ENCODE peak calls at places on chromosomes 5 and 9, in ten cellular contexts. Y is sigmoid colon; R is tibial nerve; H is HCT116; V is prostate gland; W is aorta; T is effector memory CD4-positive, alpha-beta T cell; L is hepatocyte; K is CD8-positive, alpha-beta T cell; D is colonic mucosa. E is an unnamed sample.

GRCh38 chr9:118209343-118209742 is 505.1 kb downstream of the TLR4 start:
- DNase-seq in Y (no peak), R (no peak), H (no peak), V (no peak), W (no peak), T (no peak), L (no peak), K (no peak), D (no peak), E (no peak)

GRCh38 chr5:127281609-127282008 is 9.0 kb upstream of the MEGF10 start:
- DNase-seq in Y (no peak), R (no peak), H (no peak), V (no peak), W (no peak), T (no peak), L (no peak), K (no peak), D (no peak), E (no peak)

GRCh38 chr9:133484671-133485437 is 6.0 kb upstream of the SLC2A6 start:
- DNase-seq in Y (no peak), R (no peak), H (no peak), V (peak), W (peak), T (no peak), L (no peak), K (no peak), D (no peak), E (no peak)

GRCh38 chr9:22528485-22528884 is 81.9 kb downstream of the DMRTA1 start:
- DNase-seq in Y (no peak), R (no peak), H (peak), V (no peak), W (no peak), T (no peak), L (peak), K (no peak), D (no peak), E (no peak)

GRCh38 chr5:164868761-164869160 is 1363.3 kb downstream of the MAT2B start:
- DNase-seq in Y (no peak), R (no peak), H (no peak), V (no peak), W (no peak), T (no peak), L (no peak), K (no peak), D (no peak), E (no peak)

GRCh38 chr5:177403194-177403825 is 2.8 kb upstream of the PFN3 start:
- DNase-seq in Y (no peak), R (no peak), H (no peak), V (no peak), W (no peak), T (peak), L (peak), K (no peak), D (no peak), E (no peak)

GRCh38 chr5:38323645-38324295 is 65.4 kb downstream of the EGFLAM start:
- DNase-seq in Y (no peak), R (peak), H (no peak), V (no peak), W (no peak), T (no peak), L (peak), K (no peak), D (no peak), E (no peak)

GRCh38 chr5:74182603-74183002 is 457.9 kb downstream of the ENC1 start:
- DNase-seq in Y (no peak), R (no peak), H (no peak), V (no peak), W (no peak), T (no peak), L (no peak), K (no peak), D (no peak), E (no peak)

GRCh38 chr9:4665357-4665756 is 923 bp downstream of the SPATA6L start:
- DNase-seq in Y (no peak), R (no peak), H (no peak), V (no peak), W (no peak), T (no peak), L (no peak), K (no peak), D (no peak), E (no peak)

GRCh38 chr9:91144782-91145181 is 216.9 kb downstream of the AUH start:
- DNase-seq in Y (no peak), R (no peak), H (no peak), V (no peak), W (no peak), T (no peak), L (no peak), K (no peak), D (no peak), E (no peak)

GRCh38 chr5:133685402-133686018 is 73.2 kb upstream of the FSTL4 start:
- DNase-seq in Y (peak), R (no peak), H (no peak), V (no peak), W (peak), T (no peak), L (no peak), K (no peak), D (no peak), E (no peak)

GRCh38 chr9:113164536-113165300 is 13.9 kb downstream of the SLC31A2 start:
- DNase-seq in Y (peak), R (peak), H (no peak), V (no peak), W (no peak), T (no peak), L (no peak), K (no peak), D (no peak), E (no peak)

GRCh38 chr5:135189024-135189423 is 155.0 kb upstream of the PITX1 start:
- DNase-seq in Y (no peak), R (no peak), H (no peak), V (no peak), W (no peak), T (no peak), L (no peak), K (no peak), D (no peak), E (no peak)

GRCh38 chr5:139494832-139495231 is 12.3 kb upstream of the STING1 start:
- DNase-seq in Y (no peak), R (no peak), H (no peak), V (no peak), W (no peak), T (no peak), L (no peak), K (no peak), D (no peak), E (no peak)

GRCh38 chr5:8316608-8317007 is 447.7 kb downstream of the MTRR start:
- DNase-seq in Y (no peak), R (no peak), H (no peak), V (no peak), W (no peak), T (no peak), L (no peak), K (no peak), D (no peak), E (no peak)

GRCh38 chr5:122121782-122122465 is 7.4 kb upstream of the ZNF474 start:
- DNase-seq in Y (no peak), R (no peak), H (no peak), V (no peak), W (no peak), T (no peak), L (no peak), K (no peak), D (no peak), E (no peak)

GRCh38 chr5:103891151-103891550 is 328.6 kb upstream of the NUDT12 start:
- DNase-seq in Y (no peak), R (no peak), H (no peak), V (no peak), W (no peak), T (no peak), L (no peak), K (no peak), D (no peak), E (no peak)

GRCh38 chr9:24041294-24041693 is 215.3 kb upstream of the ELAVL2 start:
- DNase-seq in Y (no peak), R (no peak), H (no peak), V (no peak), W (no peak), T (no peak), L (no peak), K (no peak), D (no peak), E (no peak)

GRCh38 chr9:108530141-108530540 is 325.6 kb downstream of the ACTL7B start:
- DNase-seq in Y (no peak), R (no peak), H (no peak), V (no peak), W (no peak), T (no peak), L (no peak), K (no peak), D (no peak), E (no peak)

GRCh38 chr9:110659891-110660541 is 8.6 kb upstream of the MUSK start:
- DNase-seq in Y (no peak), R (no peak), H (no peak), V (no peak), W (no peak), T (no peak), L (no peak), K (no peak), D (no peak), E (no peak)

GRCh38 chr5:132300572-132301340 is 6.6 kb downstream of the SLC22A4 start:
- DNase-seq in Y (no peak), R (no peak), H (no peak), V (peak), W (no peak), T (no peak), L (no peak), K (no peak), D (no peak), E (no peak)

GRCh38 chr5:1746371-1747078 is 53.1 kb downstream of the MRPL36 start:
- DNase-seq in Y (peak), R (no peak), H (no peak), V (no peak), W (peak), T (no peak), L (no peak), K (no peak), D (no peak), E (no peak)

GRCh38 chr9:110007477-110008270 is 200.3 kb downstream of the C9orf152 start:
- DNase-seq in Y (no peak), R (no peak), H (no peak), V (no peak), W (no peak), T (no peak), L (no peak), K (no peak), D (no peak), E (no peak)

GRCh38 chr9:101796044-101796443 is 57.6 kb upstream of the GRIN3A start:
- DNase-seq in Y (no peak), R (no peak), H (no peak), V (no peak), W (no peak), T (no peak), L (no peak), K (no peak), D (no peak), E (no peak)

GRCh38 chr5:21810737-21811316 is 1042.3 kb downstream of the CDH12 start:
- DNase-seq in Y (no peak), R (no peak), H (no peak), V (no peak), W (no peak), T (no peak), L (peak), K (no peak), D (no peak), E (no peak)

GRCh38 chr9:2017209-2017458 is 2.0 kb downstream of the SMARCA2 start:
- DNase-seq in Y (no peak), R (peak), H (no peak), V (no peak), W (no peak), T (no peak), L (no peak), K (no peak), D (no peak), E (no peak)

GRCh38 chr9:100206899-100207298 is 107.9 kb downstream of the INVS start:
- DNase-seq in Y (no peak), R (no peak), H (no peak), V (no peak), W (no peak), T (no peak), L (no peak), K (no peak), D (no peak), E (no peak)

GRCh38 chr5:79025054-79025465 is 40.0 kb upstream of the ARSB start:
- DNase-seq in Y (peak), R (peak), H (peak), V (peak), W (peak), T (peak), L (peak), K (peak), D (peak), E (peak)

GRCh38 chr5:180340856-180341255 is 12.3 kb downstream of the GFPT2 start:
- DNase-seq in Y (no peak), R (no peak), H (no peak), V (no peak), W (peak), T (no peak), L (no peak), K (no peak), D (no peak), E (no peak)
- H3K27ac ChIP-seq in Y (no peak), R (peak), H (no peak), V (no peak), W (no peak), T (no peak), L (no peak), K (no peak), D (no peak), E (no peak)

GRCh38 chr9:130918870-130919558 is 20.0 kb downstream of the FIBCD1 start:
- DNase-seq in Y (no peak), R (no peak), H (no peak), V (no peak), W (no peak), T (no peak), L (no peak), K (no peak), D (no peak), E (no peak)

GRCh38 chr9:130920762-130921482 is 18.1 kb downstream of the FIBCD1 start:
- DNase-seq in Y (no peak), R (no peak), H (no peak), V (no peak), W (no peak), T (no peak), L (no peak), K (no peak), D (no peak), E (no peak)

GRCh38 chr9:130919559-130920145 is 19.4 kb downstream of the FIBCD1 start:
- DNase-seq in Y (no peak), R (no peak), H (no peak), V (no peak), W (no peak), T (no peak), L (no peak), K (no peak), D (no peak), E (no peak)

GRCh38 chr9:130921483-130921806 is 17.6 kb downstream of the FIBCD1 start:
- DNase-seq in Y (no peak), R (no peak), H (no peak), V (no peak), W (no peak), T (no peak), L (no peak), K (no peak), D (no peak), E (no peak)

GRCh38 chr9:130920233-130920632 is 18.8 kb downstream of the FIBCD1 start:
- DNase-seq in Y (no peak), R (no peak), H (no peak), V (no peak), W (no peak), T (no peak), L (no peak), K (no peak), D (no peak), E (no peak)
- H3K4me3 ChIP-seq in Y (no peak), R (no peak), H (no peak), V (no peak), W (no peak), T (no peak), L (no peak), K (no peak), D (no peak), E (no peak)

DNA sequence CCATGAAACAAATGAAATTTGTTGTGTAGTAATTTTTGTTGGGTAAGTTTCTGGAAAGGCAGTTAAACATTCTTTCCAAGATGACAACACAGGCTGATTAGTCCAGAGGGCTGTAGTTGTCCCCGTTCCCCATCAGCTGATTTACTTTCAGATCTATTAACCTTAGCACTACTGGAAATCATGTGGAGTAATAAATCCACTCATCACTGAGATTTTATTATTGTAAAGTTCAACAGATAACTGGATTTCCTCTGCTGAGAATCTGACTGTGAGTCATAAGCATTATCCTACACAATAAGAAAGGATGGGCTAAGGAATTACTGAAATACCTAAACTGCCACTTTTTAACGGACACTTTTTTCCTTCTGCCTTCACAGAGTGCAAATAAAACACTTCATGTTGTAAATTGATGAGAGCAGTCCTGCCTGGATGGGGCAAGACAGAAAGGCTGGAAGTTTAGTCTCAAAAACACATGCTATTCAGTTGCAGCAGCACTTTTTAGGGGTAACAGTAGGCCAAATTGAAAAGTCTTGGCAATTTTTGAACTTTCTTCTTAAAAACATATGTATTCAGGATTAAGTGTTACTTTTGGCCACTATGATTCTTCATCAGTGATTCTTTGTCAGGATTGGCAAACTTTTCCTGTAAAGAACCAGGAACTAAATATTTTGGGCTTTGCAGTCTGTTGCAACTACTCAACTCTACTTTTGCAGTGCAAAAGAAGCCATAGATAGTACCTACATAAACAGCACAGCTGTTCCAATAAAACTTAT is 7.1 kb downstream of the STOM start:
- DNase-seq in Y (no peak), R (no peak), H (no peak), V (no peak), W (no peak), T (no peak), L (peak), K (no peak), D (no peak), E (no peak)
- H3K27ac ChIP-seq in Y (peak), R (peak), H (no peak), V (peak), W (peak), T (no peak), L (peak), K (no peak), D (peak), E (no peak)

DNA sequence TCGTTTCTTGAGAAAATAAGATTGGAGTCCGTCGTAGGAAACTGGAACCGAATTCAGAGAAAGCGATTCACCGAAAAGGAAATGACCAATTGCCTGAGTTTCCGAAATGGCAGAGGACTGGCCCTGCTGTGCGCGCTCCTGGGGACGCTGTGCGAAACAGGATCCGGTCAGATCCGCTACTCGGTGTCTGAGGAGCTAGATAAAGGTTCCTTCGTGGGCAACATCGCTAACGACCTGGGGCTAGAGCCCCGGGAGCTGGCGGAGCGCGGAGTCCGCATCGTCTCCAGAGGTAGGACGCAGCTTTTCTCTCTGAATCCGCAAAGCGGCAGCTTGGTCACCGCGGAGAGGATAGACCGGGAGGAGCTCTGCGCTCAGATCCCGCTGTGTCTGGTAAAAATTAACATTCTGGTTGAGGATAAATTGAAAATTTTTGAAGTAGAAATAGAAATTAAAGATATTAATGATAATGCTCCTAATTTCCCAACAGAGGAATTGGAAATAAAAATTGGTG is 379 bp downstream of the PCDHGA3 start:
- DNase-seq in Y (no peak), R (no peak), H (no peak), V (no peak), W (no peak), T (no peak), L (no peak), K (no peak), D (no peak), E (no peak)
- H3K4me3 ChIP-seq in Y (peak), R (no peak), H (no peak), V (no peak), W (peak), T (no peak), L (no peak), K (no peak), D (no peak), E (no peak)

DNA sequence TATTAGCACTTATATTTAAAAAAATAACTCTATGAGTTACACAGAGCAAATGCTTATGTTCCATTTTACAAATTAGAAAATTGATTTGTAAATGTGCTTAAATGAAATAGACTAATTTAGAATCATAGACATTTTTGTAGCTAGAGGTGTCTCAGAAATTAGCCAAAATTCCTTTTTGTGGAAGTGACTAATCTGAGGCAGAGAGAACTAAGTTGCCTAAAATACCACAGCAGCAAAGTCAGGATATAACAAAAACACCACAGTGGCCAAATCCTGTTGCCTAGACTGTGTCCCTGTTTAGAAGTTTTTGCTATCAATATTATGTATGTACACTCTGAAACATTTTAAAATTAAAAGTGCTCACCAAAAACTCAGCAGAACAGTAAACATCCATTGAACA is 18.7 kb downstream of the ADAMTSL1 start:
- DNase-seq in Y (no peak), R (no peak), H (no peak), V (no peak), W (no peak), T (no peak), L (no peak), K (no peak), D (no peak), E (no peak)
- H3K27ac ChIP-seq in Y (no peak), R (no peak), H (no peak), V (no peak), W (no peak), T (no peak), L (no peak), K (no peak), D (no peak), E (no peak)

DNA sequence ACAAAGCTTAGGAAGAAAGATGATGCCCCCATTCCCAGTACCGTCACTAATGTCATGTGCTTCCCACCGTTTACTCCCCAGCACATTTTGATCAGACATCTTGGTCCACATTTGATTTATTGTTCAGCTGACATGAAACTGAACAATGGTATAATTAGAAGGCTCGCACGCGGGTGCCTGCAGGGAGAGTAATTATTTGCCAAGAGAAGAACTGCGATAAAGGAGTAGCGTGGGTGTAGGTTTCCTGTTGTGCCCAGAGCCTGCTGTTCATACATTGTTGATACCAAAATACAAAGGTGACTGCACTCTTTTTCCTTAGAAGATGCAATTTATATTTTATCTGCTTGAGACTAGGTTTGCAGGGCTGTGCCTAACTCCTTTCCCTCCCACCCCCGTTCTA is 241.8 kb upstream of the MSX2 start:
- DNase-seq in Y (no peak), R (no peak), H (no peak), V (no peak), W (no peak), T (no peak), L (no peak), K (no peak), D (no peak), E (no peak)
- H3K4me3 ChIP-seq in Y (no peak), R (no peak), H (no peak), V (no peak), W (no peak), T (no peak), L (no peak), K (no peak), D (no peak), E (no peak)

GRCh38 chr5:175706499-175706898 is 48.6 kb downstream of the HRH2 start:
- DNase-seq in Y (peak), R (no peak), H (no peak), V (no peak), W (no peak), T (no peak), L (peak), K (no peak), D (no peak), E (no peak)
- H3K27ac ChIP-seq in Y (no peak), R (no peak), H (no peak), V (no peak), W (no peak), T (no peak), L (peak), K (no peak), D (no peak), E (no peak)

E was measured in iPS DF 6.9.